ENCODE peak calls at places on chromosomes 16 and 17, in four cellular contexts. X is suprapubic skin, N is MM.1S, R is colonic mucosa. Y is an unnamed sample.

GRCh38 chr17:82963104-82963950 is 116.1 kb upstream of the METRNL start:
- DNase-seq in X (peak), N (no peak), R (peak), Y (peak)

GRCh38 chr16:29806096-29806579 is at the start of gene MAZ:
- DNase-seq in X (no peak), N (peak), R (no peak), Y (no peak)

GRCh38 chr16:67995423-67995822 is 3.9 kb downstream of the DPEP2 start:
- DNase-seq in X (no peak), N (no peak), R (no peak), Y (no peak)

GRCh38 chr16:60776311-60776710 is 1259.9 kb downstream of the CDH8 start:
- DNase-seq in X (no peak), N (no peak), R (no peak), Y (no peak)

GRCh38 chr17:7862692-7863437 is 5.1 kb downstream of the CYB5D1 start:
- DNase-seq in X (no peak), N (no peak), R (peak), Y (no peak)

GRCh38 chr17:72639711-72640110 is 452.8 kb downstream of the SLC39A11 start:
- DNase-seq in X (no peak), N (no peak), R (no peak), Y (peak)

GRCh38 chr17:20059728-20060188 is 50.6 kb downstream of the SPECC1 start:
- DNase-seq in X (no peak), N (peak), R (no peak), Y (no peak)

GRCh38 chr16:17942067-17942466 is 394.5 kb downstream of the NPIPA8 start:
- DNase-seq in X (no peak), N (no peak), R (no peak), Y (no peak)

GRCh38 chr17:48997103-48997826 is at the start of gene IGF2BP1:
- DNase-seq in X (peak), N (no peak), R (no peak), Y (no peak)

GRCh38 chr17:75731716-75732498 is 10.6 kb downstream of the ITGB4 start:
- DNase-seq in X (no peak), N (no peak), R (peak), Y (peak)

GRCh38 chr16:18933501-18933900 is 7.3 kb upstream of the SMG1 start:
- DNase-seq in X (no peak), N (no peak), R (no peak), Y (no peak)

GRCh38 chr17:30378797-30379302 is at the start of gene CPD:
- DNase-seq in X (peak), N (peak), R (peak), Y (peak)

GRCh38 chr17:60416368-60416925 is 5.8 kb upstream of the CHCT1 start:
- DNase-seq in X (no peak), N (no peak), R (no peak), Y (no peak)

GRCh38 chr16:31435341-31436220 is 7.0 kb downstream of the ZNF843 start:
- DNase-seq in X (no peak), N (no peak), R (no peak), Y (no peak)

GRCh38 chr17:249236-249993 is 68.0 kb upstream of the DOC2B start:
- DNase-seq in X (peak), N (no peak), R (no peak), Y (no peak)

GRCh38 chr17:41308918-41309359 is at the start of gene KRTAP16-1:
- DNase-seq in X (no peak), N (no peak), R (no peak), Y (no peak)

GRCh38 chr17:48612854-48613691 is 2.0 kb downstream of the HOXB8 start:
- DNase-seq in X (no peak), N (no peak), R (no peak), Y (no peak)

GRCh38 chr16:72092832-72093447 is 480 bp downstream of the TXNL4B start:
- DNase-seq in X (no peak), N (peak), R (peak), Y (peak)

GRCh38 chr16:10967981-10968380 is 23.6 kb downstream of the CLEC16A start:
- DNase-seq in X (no peak), N (no peak), R (no peak), Y (no peak)

GRCh38 chr16:72467157-72467759 is 295.3 kb upstream of the PMFBP1 start:
- DNase-seq in X (no peak), N (peak), R (no peak), Y (peak)

GRCh38 chr16:9115277-9115676 is 23.8 kb downstream of the HAPSTR1 start:
- DNase-seq in X (no peak), N (no peak), R (no peak), Y (no peak)

GRCh38 chr17:30922235-30922993 is 669 bp downstream of the ADAP2 start:
- DNase-seq in X (no peak), N (no peak), R (no peak), Y (no peak)

GRCh38 chr17:45307290-45308015 is 9.4 kb downstream of the MAP3K14 start:
- DNase-seq in X (no peak), N (no peak), R (no peak), Y (peak)

GRCh38 chr17:50664788-50665458 is 30.2 kb downstream of the ABCC3 start:
- DNase-seq in X (no peak), N (no peak), R (no peak), Y (no peak)

GRCh38 chr17:14755002-14755401 is 454.1 kb downstream of the HS3ST3B1 start:
- DNase-seq in X (no peak), N (no peak), R (no peak), Y (no peak)

GRCh38 chr17:31371511-31372097 is 19.9 kb upstream of the RAB11FIP4 start:
- DNase-seq in X (no peak), N (peak), R (no peak), Y (no peak)

GRCh38 chr17:16918443-16918842 is 53.5 kb downstream of the TNFRSF13B start:
- DNase-seq in X (peak), N (no peak), R (peak), Y (no peak)

GRCh38 chr17:77778636-77779524 is 179.6 kb upstream of the TNRC6C start:
- DNase-seq in X (no peak), N (no peak), R (no peak), Y (no peak)

GRCh38 chr17:6138761-6139446 is 68.7 kb downstream of the WSCD1 start:
- DNase-seq in X (no peak), N (no peak), R (no peak), Y (no peak)

GRCh38 chr16:54487933-54488332 is 201.3 kb upstream of the IRX3 start:
- DNase-seq in X (no peak), N (no peak), R (no peak), Y (no peak)

GRCh38 chr17:62727916-62728672 is 80.0 kb downstream of the MARCHF10 start:
- DNase-seq in X (no peak), N (no peak), R (no peak), Y (no peak)

GRCh38 chr16:4317471-4318170 is 1.8 kb downstream of the GLIS2 start:
- DNase-seq in X (no peak), N (no peak), R (peak), Y (no peak)

GRCh38 chr17:76772842-76773521 is 35.1 kb downstream of the MFSD11 start:
- DNase-seq in X (no peak), N (no peak), R (no peak), Y (no peak)

GRCh38 chr17:74862108-74862901 is 2.6 kb upstream of the GRIN2C start:
- DNase-seq in X (no peak), N (peak), R (peak), Y (peak)

GRCh38 chr17:4772235-4772613 is 538 bp downstream of the TM4SF5 start:
- DNase-seq in X (no peak), N (no peak), R (peak), Y (peak)

GRCh38 chr16:86748643-86749042 is 170.3 kb downstream of the FOXL1 start:
- DNase-seq in X (no peak), N (no peak), R (no peak), Y (no peak)

GRCh38 chr16:74045539-74045938 is 251.1 kb upstream of the PSMD7 start:
- DNase-seq in X (no peak), N (no peak), R (no peak), Y (no peak)

GRCh38 chr16:4693296-4693955 is at the start of gene NUDT16L1:
- DNase-seq in X (peak), N (peak), R (peak), Y (peak)

DNA sequence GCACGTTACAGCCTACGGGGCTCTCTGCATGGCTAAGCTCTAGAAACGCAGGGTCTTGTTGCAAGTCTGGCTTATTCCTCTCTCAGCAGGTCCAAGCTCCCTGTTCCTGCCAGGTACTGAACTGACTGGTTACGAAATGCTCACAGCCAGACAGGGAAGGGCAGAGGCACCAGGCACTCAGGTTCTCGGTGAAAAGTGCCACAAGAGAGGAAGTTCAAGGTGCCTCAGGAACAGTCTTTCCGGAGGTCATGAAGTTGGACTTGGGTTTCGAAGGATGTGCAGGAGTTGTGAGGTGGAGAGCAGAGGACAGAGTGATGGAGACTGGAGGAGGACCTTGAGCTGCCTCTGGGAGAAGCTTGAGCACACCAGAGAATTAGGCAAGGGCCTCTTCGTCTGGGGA is 124.7 kb upstream of the GSE1 start:
- DNase-seq in X (no peak), N (no peak), R (no peak), Y (no peak)
- H3K4me3 ChIP-seq in X (no peak), N (no peak), R (no peak), Y (no peak)

GRCh38 chr16:14485131-14485551 is 144.9 kb downstream of the PARN start:
- DNase-seq in X (no peak), N (no peak), R (no peak), Y (no peak)
- H3K27ac ChIP-seq in X (peak), N (no peak), R (no peak), Y (no peak)

GRCh38 chr17:27793906-27794380 is 6.4 kb downstream of the NOS2 start:
- DNase-seq in X (no peak), N (no peak), R (no peak), Y (no peak)
- H3K4me3 ChIP-seq in X (peak), N (no peak), R (peak), Y (no peak)

GRCh38 chr16:20871935-20872815 is 28.0 kb downstream of the DCUN1D3 start:
- DNase-seq in X (no peak), N (no peak), R (no peak), Y (no peak)
- H3K27ac ChIP-seq in X (no peak), N (no peak), R (no peak), Y (no peak)